ENCODE peak calls at places on chromosome 13, in five cellular contexts. One of them, this sample, is unnamed.
A peak's percentile ranks its signal among the peaks of the same experiment; 100 is the strongest.

GRCh38 chr13:66077286-66077685 is 1152.8 kb downstream of the PCDH9 start:
- DNase-seq in LoVo: no peak
- DNase-seq in stimulated activated CD8-positive, alpha-beta memory T cell treated with anti-CD3 and anti-CD28 coated beads, Interleukin-7, amount 100 ng/mL, for 24 hours: no peak
- DNase-seq in head of caudate nucleus: no peak
- DNase-seq in activated CD4-positive, alpha-beta T cell treated with anti-CD3 and anti-CD28 coated beads, Interleukin-2, amount 50 U/mL, for 24 hours: no peak
- DNase-seq in this sample: no peak

GRCh38 chr13:28611021-28611420 is 47.9 kb upstream of the POMP start:
- DNase-seq in LoVo: no peak
- DNase-seq in stimulated activated CD8-positive, alpha-beta memory T cell treated with anti-CD3 and anti-CD28 coated beads, Interleukin-7, amount 100 ng/mL, for 24 hours: no peak
- DNase-seq in head of caudate nucleus: no peak
- DNase-seq in activated CD4-positive, alpha-beta T cell treated with anti-CD3 and anti-CD28 coated beads, Interleukin-2, amount 50 U/mL, for 24 hours: no peak
- DNase-seq in this sample: no peak

GRCh38 chr13:90793261-90793785 is 554.2 kb upstream of the MIR17HG start:
- DNase-seq in LoVo: no peak
- DNase-seq in stimulated activated CD8-positive, alpha-beta memory T cell treated with anti-CD3 and anti-CD28 coated beads, Interleukin-7, amount 100 ng/mL, for 24 hours: no peak
- DNase-seq in head of caudate nucleus: no peak
- DNase-seq in activated CD4-positive, alpha-beta T cell treated with anti-CD3 and anti-CD28 coated beads, Interleukin-2, amount 50 U/mL, for 24 hours: no peak
- DNase-seq in this sample: no peak

GRCh38 chr13:44218501-44219240 is 155.0 kb upstream of the SERP2 start:
- DNase-seq in LoVo: peak; percentile 29
- DNase-seq in stimulated activated CD8-positive, alpha-beta memory T cell treated with anti-CD3 and anti-CD28 coated beads, Interleukin-7, amount 100 ng/mL, for 24 hours: no peak
- DNase-seq in head of caudate nucleus: no peak
- DNase-seq in activated CD4-positive, alpha-beta T cell treated with anti-CD3 and anti-CD28 coated beads, Interleukin-2, amount 50 U/mL, for 24 hours: no peak
- DNase-seq in this sample: no peak

GRCh38 chr13:97068146-97068545 is 73.9 kb upstream of the OXGR1 start:
- DNase-seq in LoVo: no peak
- DNase-seq in stimulated activated CD8-positive, alpha-beta memory T cell treated with anti-CD3 and anti-CD28 coated beads, Interleukin-7, amount 100 ng/mL, for 24 hours: no peak
- DNase-seq in head of caudate nucleus: no peak
- DNase-seq in activated CD4-positive, alpha-beta T cell treated with anti-CD3 and anti-CD28 coated beads, Interleukin-2, amount 50 U/mL, for 24 hours: no peak
- DNase-seq in this sample: no peak

GRCh38 chr13:79771493-79771892 is 290.5 kb downstream of the NDFIP2 start:
- DNase-seq in LoVo: no peak
- DNase-seq in stimulated activated CD8-positive, alpha-beta memory T cell treated with anti-CD3 and anti-CD28 coated beads, Interleukin-7, amount 100 ng/mL, for 24 hours: no peak
- DNase-seq in head of caudate nucleus: no peak
- DNase-seq in activated CD4-positive, alpha-beta T cell treated with anti-CD3 and anti-CD28 coated beads, Interleukin-2, amount 50 U/mL, for 24 hours: no peak
- DNase-seq in this sample: no peak

GRCh38 chr13:61765181-61765742 is 349.6 kb upstream of the PCDH20 start:
- DNase-seq in LoVo: no peak
- DNase-seq in stimulated activated CD8-positive, alpha-beta memory T cell treated with anti-CD3 and anti-CD28 coated beads, Interleukin-7, amount 100 ng/mL, for 24 hours: no peak
- DNase-seq in head of caudate nucleus: no peak
- DNase-seq in activated CD4-positive, alpha-beta T cell treated with anti-CD3 and anti-CD28 coated beads, Interleukin-2, amount 50 U/mL, for 24 hours: no peak
- DNase-seq in this sample: no peak

GRCh38 chr13:35797244-35797643 is 320.8 kb upstream of the MAB21L1 start:
- DNase-seq in LoVo: no peak
- DNase-seq in stimulated activated CD8-positive, alpha-beta memory T cell treated with anti-CD3 and anti-CD28 coated beads, Interleukin-7, amount 100 ng/mL, for 24 hours: no peak
- DNase-seq in head of caudate nucleus: no peak
- DNase-seq in activated CD4-positive, alpha-beta T cell treated with anti-CD3 and anti-CD28 coated beads, Interleukin-2, amount 50 U/mL, for 24 hours: no peak
- DNase-seq in this sample: no peak

GRCh38 chr13:106755542-106755941 is 187.6 kb upstream of the ARGLU1 start:
- DNase-seq in LoVo: no peak
- DNase-seq in stimulated activated CD8-positive, alpha-beta memory T cell treated with anti-CD3 and anti-CD28 coated beads, Interleukin-7, amount 100 ng/mL, for 24 hours: no peak
- DNase-seq in head of caudate nucleus: no peak
- DNase-seq in activated CD4-positive, alpha-beta T cell treated with anti-CD3 and anti-CD28 coated beads, Interleukin-2, amount 50 U/mL, for 24 hours: no peak
- DNase-seq in this sample: no peak

GRCh38 chr13:31978021-31978420 is 53.6 kb upstream of the FRY start:
- DNase-seq in LoVo: no peak
- DNase-seq in stimulated activated CD8-positive, alpha-beta memory T cell treated with anti-CD3 and anti-CD28 coated beads, Interleukin-7, amount 100 ng/mL, for 24 hours: no peak
- DNase-seq in head of caudate nucleus: no peak
- DNase-seq in activated CD4-positive, alpha-beta T cell treated with anti-CD3 and anti-CD28 coated beads, Interleukin-2, amount 50 U/mL, for 24 hours: no peak
- DNase-seq in this sample: no peak

GRCh38 chr13:75749407-75749806 is 113.3 kb downstream of the LMO7 start:
- DNase-seq in LoVo: no peak
- DNase-seq in stimulated activated CD8-positive, alpha-beta memory T cell treated with anti-CD3 and anti-CD28 coated beads, Interleukin-7, amount 100 ng/mL, for 24 hours: no peak
- DNase-seq in head of caudate nucleus: no peak
- DNase-seq in activated CD4-positive, alpha-beta T cell treated with anti-CD3 and anti-CD28 coated beads, Interleukin-2, amount 50 U/mL, for 24 hours: no peak
- DNase-seq in this sample: no peak

GRCh38 chr13:38210928-38211596 is 138.6 kb upstream of the UFM1 start:
- DNase-seq in LoVo: no peak
- DNase-seq in stimulated activated CD8-positive, alpha-beta memory T cell treated with anti-CD3 and anti-CD28 coated beads, Interleukin-7, amount 100 ng/mL, for 24 hours: no peak
- DNase-seq in head of caudate nucleus: no peak
- DNase-seq in activated CD4-positive, alpha-beta T cell treated with anti-CD3 and anti-CD28 coated beads, Interleukin-2, amount 50 U/mL, for 24 hours: no peak
- DNase-seq in this sample: no peak

GRCh38 chr13:25881946-25882574 is 169.8 kb downstream of the SHISA2 start:
- DNase-seq in LoVo: no peak
- DNase-seq in stimulated activated CD8-positive, alpha-beta memory T cell treated with anti-CD3 and anti-CD28 coated beads, Interleukin-7, amount 100 ng/mL, for 24 hours: no peak
- DNase-seq in head of caudate nucleus: no peak
- DNase-seq in activated CD4-positive, alpha-beta T cell treated with anti-CD3 and anti-CD28 coated beads, Interleukin-2, amount 50 U/mL, for 24 hours: no peak
- DNase-seq in this sample: no peak

This sample was measured in HCT116.